ENCODE peak calls at places on chromosome 3, in four cellular contexts. M, J, U and Z are unnamed samples.

GRCh38 chr3:131083190-131083863 is 56.6 kb downstream of the NEK11 start:
- DNase-seq in U (peak; percentile 92), M (no peak), J (peak; percentile 3), Z (no peak)

GRCh38 chr3:99647081-99647480 is 8.7 kb downstream of the COL8A1 start:
- DNase-seq in M (no peak), J (no peak), U (no peak), Z (no peak)

GRCh38 chr3:13009132-13009945 is 63.9 kb downstream of the IQSEC1 start:
- DNase-seq in M (peak; percentile 82), U (peak; percentile 30), J (no peak), Z (no peak)

GRCh38 chr3:1513662-1514061 is 420.8 kb downstream of the CNTN6 start:
- DNase-seq in M (no peak), J (no peak), U (no peak), Z (no peak)

GRCh38 chr3:98500019-98500418 is 2.5 kb downstream of the OR5K2 start:
- DNase-seq in J (no peak), U (no peak), M (no peak), Z (no peak)

GRCh38 chr3:17645074-17645698 is 97.2 kb downstream of the TBC1D5 start:
- DNase-seq in M (no peak), U (no peak), J (peak; percentile 26), Z (no peak)

GRCh38 chr3:115517457-115518050 is 105.8 kb upstream of the GAP43 start:
- DNase-seq in M (no peak), J (no peak), U (no peak), Z (no peak)

GRCh38 chr3:23805881-23806321 is at the start of gene UBE2E1:
- DNase-seq in M (peak; percentile 80), U (peak; percentile 57), J (peak; percentile 23), Z (peak; percentile 67)

GRCh38 chr3:85081191-85081895 is 122.6 kb downstream of the CADM2 start:
- DNase-seq in J (no peak), U (peak; percentile 20), M (no peak), Z (peak; percentile 54)

GRCh38 chr3:155106059-155106458 is 25.9 kb downstream of the MME start:
- DNase-seq in U (no peak), J (no peak), M (no peak), Z (no peak)

GRCh38 chr3:194872669-194872977 is 186.9 kb downstream of the FAM43A start:
- DNase-seq in M (no peak), J (peak; percentile 83), U (no peak), Z (no peak)

GRCh38 chr3:119990888-119991287 is 103.4 kb downstream of the GSK3B start:
- DNase-seq in J (no peak), U (no peak), M (no peak), Z (no peak)

GRCh38 chr3:123064506-123064905 is 2.3 kb upstream of the PDIA5 start:
- DNase-seq in M (no peak), J (no peak), U (no peak), Z (no peak)

GRCh38 chr3:172561894-172562664 is 38.8 kb upstream of the TNFSF10 start:
- DNase-seq in U (no peak), J (no peak), M (no peak), Z (no peak)

GRCh38 chr3:188546835-188547670 is 393.1 kb downstream of the LPP start:
- DNase-seq in M (no peak), J (peak; percentile 78), U (no peak), Z (no peak)

GRCh38 chr3:71456826-71457225 is 126.7 kb downstream of the FOXP1 start:
- DNase-seq in M (no peak), U (no peak), J (no peak), Z (no peak)

GRCh38 chr3:58434990-58435389 is 1.4 kb upstream of the PDHB start:
- DNase-seq in J (peak; percentile 79), M (no peak), U (no peak), Z (peak; percentile 66)

GRCh38 chr3:181912384-181912783 is 200.7 kb downstream of the SOX2 start:
- DNase-seq in M (no peak), J (no peak), U (no peak), Z (no peak)

GRCh38 chr3:146390006-146390772 is 79.2 kb downstream of the PLSCR2 start:
- DNase-seq in M (no peak), U (no peak), J (no peak), Z (no peak)

GRCh38 chr3:98750520-98750919 is 12.6 kb upstream of the ST3GAL6 start:
- DNase-seq in J (no peak), M (no peak), U (no peak), Z (no peak)

GRCh38 chr3:147846854-147847453 is 437.8 kb downstream of the ZIC1 start:
- DNase-seq in J (no peak), M (no peak), U (no peak), Z (no peak)
- H3K27ac ChIP-seq in J (no peak overlapping the region), M (no peak overlapping the region), U (no peak overlapping the region), Z (no peak overlapping the region)

DNA sequence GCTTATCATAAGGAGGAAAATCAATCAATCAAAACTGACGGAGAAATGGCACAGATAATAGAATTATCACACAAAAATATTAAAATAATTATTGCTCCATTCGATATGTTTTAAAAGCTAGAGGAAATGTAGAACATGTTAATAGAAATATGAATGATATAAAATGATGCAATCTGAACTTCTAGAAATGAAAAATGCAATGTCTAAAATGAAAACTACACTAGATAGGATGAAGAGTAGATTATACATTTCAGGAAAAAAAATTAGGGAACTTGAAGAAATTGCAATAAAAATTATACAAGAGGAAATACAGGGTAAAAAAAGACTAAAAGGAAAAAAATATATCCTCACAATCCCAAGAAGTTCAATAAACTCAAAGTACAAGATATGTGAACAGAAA is 80.2 kb upstream of the TP63 start:
- DNase-seq in J (no peak), U (no peak), M (no peak), Z (no peak)
- H3K27ac ChIP-seq in J (no peak overlapping the region), U (no peak overlapping the region), M (no peak overlapping the region), Z (no peak overlapping the region)

GRCh38 chr3:56836276-56837163 is 34.8 kb upstream of the ARHGEF3 start:
- DNase-seq in M (no peak), U (no peak), J (no peak), Z (no peak)

GRCh38 chr3:56833031-56833430 is 31.3 kb upstream of the ARHGEF3 start:
- DNase-seq in U (no peak), J (no peak), M (no peak), Z (no peak)

GRCh38 chr3:56838441-56838840 is 36.7 kb upstream of the ARHGEF3 start:
- DNase-seq in U (no peak), J (no peak), M (no peak), Z (no peak)

GRCh38 chr3:56837196-56837955 is 35.6 kb upstream of the ARHGEF3 start:
- DNase-seq in J (no peak), M (no peak), U (no peak), Z (no peak)

GRCh38 chr3:56835626-56836025 is 33.9 kb upstream of the ARHGEF3 start:
- DNase-seq in M (no peak), J (no peak), U (no peak), Z (no peak)
- H3K27ac ChIP-seq in M (no peak overlapping the region), J (no peak overlapping the region), U (no peak overlapping the region), Z (peak overlapping the region; percentile 75)

GRCh38 chr3:11600501-11601282 is 43.0 kb downstream of the VGLL4 start:
- DNase-seq in M (peak; percentile 91), U (no peak), J (peak; percentile 93), Z (peak; percentile 97)
- H3K27ac ChIP-seq in M (peak overlapping the region; percentile 82), U (peak overlapping the region; percentile 26), J (peak overlapping the region; percentile 72), Z (peak overlapping the region; percentile 93)

GRCh38 chr3:33100229-33100628 is 3.3 kb upstream of the GLB1 start:
- DNase-seq in U (no peak), J (no peak), M (no peak), Z (no peak)
- H3K27ac ChIP-seq in U (no peak overlapping the region), J (no peak overlapping the region), M (no peak overlapping the region), Z (no peak overlapping the region)